ENCODE peak calls at places on chromosome 22, in six cellular contexts. N, J, P, U, G and C are unnamed samples.
A peak's percentile ranks its signal among the peaks of the same experiment; 100 is the strongest.

GRCh38 chr22:43439368-43440102 is 27.7 kb downstream of the MPPED1 start:
- DNase-seq in N (no peak), G (no peak), J (no peak), P (no peak), U (no peak), C (no peak)

GRCh38 chr22:29109853-29110252 is 37.0 kb downstream of the KREMEN1 start:
- DNase-seq in P (no peak), U (no peak), J (no peak), N (no peak), G (no peak), C (no peak)

GRCh38 chr22:18064636-18065035 is 13.2 kb upstream of the PEX26 start:
- DNase-seq in P (no peak), J (no peak), G (no peak), N (no peak), U (no peak), C (no peak)

GRCh38 chr22:38233427-38233826 is 31.6 kb downstream of the MAFF start:
- DNase-seq in J (no peak), G (no peak), P (no peak), N (no peak), U (no peak), C (no peak)

GRCh38 chr22:23888615-23889401 is 5.4 kb upstream of the MIF start:
- DNase-seq in G (no peak), J (no peak), P (no peak), U (no peak), N (no peak), C (no peak)

GRCh38 chr22:37167176-37167980 is 17.7 kb upstream of the IL2RB start:
- DNase-seq in N (no peak), P (peak; percentile 7), U (no peak), J (no peak), G (no peak), C (no peak)

GRCh38 chr22:28395920-28396447 is 283.7 kb downstream of the TTC28 start:
- DNase-seq in J (no peak), U (no peak), N (no peak), P (no peak), G (no peak), C (no peak)

GRCh38 chr22:16915711-16916110 is 90.5 kb upstream of the XKR3 start:
- DNase-seq in N (no peak), J (no peak), P (no peak), U (no peak), G (peak; percentile 8), C (no peak)

GRCh38 chr22:24465975-24466374 is 29.2 kb upstream of the UPB1 start:
- DNase-seq in J (no peak), N (no peak), G (no peak), P (no peak), U (no peak), C (no peak)

GRCh38 chr22:30875481-30876215 is 92.9 kb downstream of the MORC2 start:
- DNase-seq in U (no peak), J (no peak), N (no peak), P (no peak), G (no peak), C (no peak)

GRCh38 chr22:49368976-49369725 is 458.5 kb downstream of the BRD1 start:
- DNase-seq in P (no peak), U (no peak), J (no peak), G (no peak), N (no peak), C (peak; percentile 45)

GRCh38 chr22:45552580-45553332 is 50.1 kb downstream of the FBLN1 start:
- DNase-seq in J (no peak), P (no peak), N (no peak), U (no peak), G (no peak), C (no peak)

GRCh38 chr22:33529424-33530113 is 390.7 kb downstream of the LARGE1 start:
- DNase-seq in G (no peak), P (no peak), J (no peak), N (no peak), U (no peak), C (no peak)

GRCh38 chr22:24157783-24158170 is 23.5 kb upstream of the SUSD2 start:
- DNase-seq in J (no peak), G (no peak), P (no peak), U (no peak), N (no peak), C (no peak)

GRCh38 chr22:31253949-31254348 is 38.3 kb downstream of the PIK3IP1 start:
- DNase-seq in U (no peak), P (no peak), G (no peak), J (no peak), N (no peak), C (no peak)

GRCh38 chr22:17786435-17787158 is 12.3 kb upstream of the BID start:
- DNase-seq in P (no peak), G (no peak), U (no peak), J (no peak), N (no peak), C (no peak)

GRCh38 chr22:23058481-23059336 is 11.6 kb upstream of the GNAZ start:
- DNase-seq in U (no peak), P (no peak), G (no peak), N (no peak), J (no peak), C (no peak)

GRCh38 chr22:29313126-29314071 is 2.1 kb downstream of the RASL10A start:
- DNase-seq in N (no peak), G (no peak), J (no peak), U (no peak), P (peak; percentile 67), C (peak; percentile 11)

GRCh38 chr22:24413726-24414385 is 13.5 kb upstream of the ADORA2A start:
- DNase-seq in U (no peak), G (no peak), P (no peak), J (no peak), N (no peak), C (no peak)

GRCh38 chr22:30609260-30610185 is 2.5 kb downstream of the TCN2 start:
- DNase-seq in J (no peak), G (no peak), U (no peak), N (no peak), P (no peak), C (no peak)

GRCh38 chr22:49291169-49291568 is 536.5 kb downstream of the BRD1 start:
- DNase-seq in N (no peak), P (no peak), U (no peak), J (no peak), G (no peak), C (no peak)

GRCh38 chr22:38850941-38851849 is 7.4 kb upstream of the NPTXR start:
- DNase-seq in U (no peak), N (no peak), G (no peak), J (no peak), P (no peak), C (no peak)

GRCh38 chr22:49390954-49391353 is 436.7 kb downstream of the BRD1 start:
- DNase-seq in N (no peak), P (no peak), G (no peak), J (no peak), U (no peak), C (no peak)

GRCh38 chr22:25069758-25070461 is 117.4 kb downstream of the KIAA1671 start:
- DNase-seq in J (no peak), U (no peak), G (no peak), P (no peak), N (no peak), C (no peak)

GRCh38 chr22:23393721-23394320 is 186.3 kb downstream of the IGLL1 start:
- DNase-seq in P (no peak), U (no peak), G (no peak), N (no peak), J (no peak), C (no peak)

GRCh38 chr22:20191000-20191515 is 40.2 kb upstream of the CCDC188 start:
- DNase-seq in U (no peak), P (no peak), N (no peak), G (no peak), J (no peak), C (no peak)

GRCh38 chr22:49934144-49934890 is 15.9 kb downstream of the CRELD2 start:
- DNase-seq in N (no peak), G (no peak), J (no peak), U (no peak), P (no peak), C (no peak)

GRCh38 chr22:25282671-25283561 is 63.5 kb downstream of the CRYBB2 start:
- DNase-seq in G (no peak), U (no peak), N (no peak), P (peak; percentile 35), J (no peak), C (no peak)

GRCh38 chr22:42711895-42712837 is 8.5 kb downstream of the A4GALT start:
- DNase-seq in N (no peak), J (no peak), P (peak; percentile 6), G (no peak), U (no peak), C (no peak)

GRCh38 chr22:25202290-25202921 is 2.7 kb downstream of the CRYBB3 start:
- DNase-seq in N (peak; percentile 10), P (peak; percentile 73), G (peak; percentile 43), U (no peak), J (peak; percentile 18), C (peak; percentile 45)

GRCh38 chr22:49771266-49772065 is 56.2 kb downstream of the BRD1 start:
- DNase-seq in P (no peak), U (no peak), G (no peak), N (no peak), J (no peak), C (no peak)